ENCODE peak calls at places on chromosomes 4 and X, in six cellular contexts. L is cardiac fibroblast, Q is RWPE1, H is CD14-positive monocyte, K is colonic mucosa, V is BJ. Z is an unnamed sample.

GRCh38 chr4:12968345-12968744 is 515.8 kb downstream of the RAB28 start:
- DNase-seq in L (no peak), K (no peak), V (no peak), H (no peak), Q (no peak), Z (no peak)

GRCh38 chr4:125765936-125766335 is 451.2 kb downstream of the FAT4 start:
- DNase-seq in V (no peak), L (peak), H (no peak), Q (no peak), K (no peak), Z (no peak)

GRCh38 chrX:153592966-153593688 is 5.8 kb downstream of the CCNQ start:
- DNase-seq in H (no peak), V (no peak), Q (no peak), K (no peak), L (no peak), Z (no peak)

GRCh38 chrX:17521871-17522693 is 147.1 kb downstream of the NHS start:
- DNase-seq in Q (peak), H (no peak), V (no peak), L (peak), K (peak), Z (no peak)

GRCh38 chr4:173074501-173074946 is 94.1 kb upstream of the GALNT7 start:
- DNase-seq in V (peak), Q (peak), L (peak), K (no peak), H (peak), Z (peak)

GRCh38 chrX:133159205-133159604 is 58.9 kb downstream of the TFDP3 start:
- DNase-seq in L (no peak), V (no peak), H (no peak), Q (no peak), K (peak), Z (no peak)

GRCh38 chr4:8544741-8545438 is 35.3 kb upstream of the GPR78 start:
- DNase-seq in L (peak), V (no peak), Q (no peak), K (no peak), H (no peak), Z (no peak)

GRCh38 chr4:168619266-168619631 is 122.4 kb downstream of the PALLD start:
- DNase-seq in L (peak), Q (no peak), K (no peak), V (no peak), H (no peak), Z (no peak)

GRCh38 chr4:121827851-121828250 is 4.2 kb upstream of the CCNA2 start:
- DNase-seq in H (no peak), Q (peak), K (no peak), V (no peak), L (peak), Z (no peak)

GRCh38 chr4:176753049-176753448 is 39.7 kb downstream of the VEGFC start:
- DNase-seq in H (no peak), L (peak), K (no peak), V (peak), Q (peak), Z (peak)

GRCh38 chr4:150199056-150199455 is 120.8 kb downstream of the DCLK2 start:
- DNase-seq in K (no peak), H (no peak), V (no peak), Q (no peak), L (no peak), Z (no peak)

GRCh38 chr4:85946821-85947220 is 413.0 kb downstream of the MAPK10 start:
- DNase-seq in L (peak), V (no peak), Q (no peak), K (no peak), H (no peak), Z (no peak)

GRCh38 chrX:77595848-77596247 is 148.7 kb downstream of the FGF16 start:
- DNase-seq in Q (no peak), K (no peak), V (no peak), H (no peak), L (peak), Z (no peak)

GRCh38 chr4:38664704-38665401 is 854 bp downstream of the KLF3 start:
- DNase-seq in K (peak), L (peak), H (peak), Q (peak), V (no peak), Z (no peak)

GRCh38 chrX:12974217-12974796 is 603 bp upstream of the TMSB4X start:
- DNase-seq in K (peak), V (no peak), Q (peak), L (peak), H (peak), Z (no peak)

GRCh38 chr4:81118086-81118485 is 87.6 kb downstream of the BMP3 start:
- DNase-seq in V (no peak), K (no peak), Q (no peak), H (no peak), L (no peak), Z (no peak)

GRCh38 chr4:176090115-176090514 is 24.5 kb downstream of the WDR17 start:
- DNase-seq in Q (no peak), V (no peak), L (no peak), K (no peak), H (peak), Z (no peak)

GRCh38 chr4:138908134-138908533 is 107.4 kb upstream of the NOCT start:
- DNase-seq in V (no peak), Q (no peak), H (no peak), K (no peak), L (no peak), Z (no peak)

GRCh38 chrX:37423864-37424569 is 74.9 kb downstream of the PRRG1 start:
- DNase-seq in Q (no peak), K (no peak), V (no peak), L (peak), H (no peak), Z (no peak)

GRCh38 chr4:65943076-65943475 is 272.8 kb upstream of the EPHA5 start:
- DNase-seq in K (no peak), H (no peak), Q (peak), V (peak), L (peak), Z (no peak)

GRCh38 chr4:150078996-150079581 is 844 bp downstream of the DCLK2 start:
- DNase-seq in L (peak), Q (peak), H (no peak), K (peak), V (no peak), Z (no peak)

GRCh38 chr4:27360651-27361347 is 500.2 kb downstream of the STIM2 start:
- DNase-seq in K (no peak), Q (peak), V (peak), L (peak), H (no peak), Z (no peak)

GRCh38 chr4:120765271-120765985 is 157.1 kb downstream of the PRDM5 start:
- DNase-seq in H (no peak), K (no peak), L (no peak), V (no peak), Q (no peak), Z (no peak)

GRCh38 chrX:20029728-20030127 is 38.9 kb upstream of the BCLAF3 start:
- DNase-seq in K (peak), H (no peak), L (no peak), Q (no peak), V (no peak), Z (no peak)

GRCh38 chr4:132669786-132670185 is 479.3 kb upstream of the PCDH10 start:
- DNase-seq in Q (no peak), K (no peak), L (no peak), H (no peak), V (no peak), Z (no peak)

GRCh38 chr4:30525662-30526061 is 194.5 kb upstream of the PCDH7 start:
- DNase-seq in V (no peak), Q (no peak), K (no peak), L (no peak), H (no peak), Z (no peak)

GRCh38 chrX:30635630-30636029 is 17.6 kb upstream of the GK start:
- DNase-seq in L (peak), V (no peak), K (no peak), Q (no peak), H (no peak), Z (no peak)

GRCh38 chr4:1683903-1684755 is at the start of gene FAM53A:
- DNase-seq in K (peak), Q (peak), L (peak), V (no peak), H (peak), Z (peak)

GRCh38 chrX:69222103-69223090 is 57.1 kb upstream of the PJA1 start:
- DNase-seq in V (peak), K (peak), L (peak), Q (peak), H (peak), Z (peak)

GRCh38 chr4:102299708-102300107 is 45.6 kb downstream of the SLC39A8 start:
- DNase-seq in L (peak), K (no peak), Q (peak), H (no peak), V (peak), Z (peak)

GRCh38 chr4:58138786-58139185 is 1028.6 kb upstream of the IGFBP7 start:
- DNase-seq in V (no peak), H (no peak), K (no peak), Q (no peak), L (no peak), Z (no peak)

GRCh38 chrX:20315140-20315539 is 48.4 kb upstream of the RPS6KA3 start:
- DNase-seq in V (no peak), K (peak), H (no peak), L (peak), Q (peak), Z (no peak)

GRCh38 chr4:75340561-75340960 is 173.6 kb downstream of the RCHY1 start:
- DNase-seq in K (no peak), L (no peak), Q (no peak), V (no peak), H (no peak), Z (no peak)

GRCh38 chrX:119479845-119480244 is 11.6 kb downstream of the SLC25A5 start:
- DNase-seq in K (no peak), Q (peak), V (no peak), H (no peak), L (no peak), Z (no peak)

GRCh38 chr4:151540728-151541437 is 131.9 kb downstream of the FHIP1A start:
- DNase-seq in L (peak), Q (peak), K (peak), V (peak), H (no peak), Z (no peak)

GRCh38 chr4:47471064-47471463 is 7.6 kb upstream of the COMMD8 start:
- DNase-seq in Q (no peak), L (no peak), V (no peak), K (no peak), H (no peak), Z (no peak)

GRCh38 chr4:111506706-111507105 is 638.5 kb upstream of the FAM241A start:
- DNase-seq in V (peak), H (no peak), L (peak), K (no peak), Q (no peak), Z (peak)

GRCh38 chr4:174592985-174593335 is 70.7 kb upstream of the HPGD start:
- DNase-seq in L (peak), H (peak), Q (peak), K (no peak), V (peak), Z (no peak)

GRCh38 chr4:90415116-90415515 is 287.9 kb downstream of the CCSER1 start:
- DNase-seq in L (no peak), Q (no peak), K (no peak), V (no peak), H (no peak), Z (no peak)

GRCh38 chr4:90419124-90419711 is 292.0 kb downstream of the CCSER1 start:
- DNase-seq in K (no peak), H (no peak), Q (peak), L (peak), V (no peak), Z (no peak)
- TF ChIP-seq CTCF in K (peak), H (no peak), Q (peak), L (peak), V (peak), Z (peak)

DNA sequence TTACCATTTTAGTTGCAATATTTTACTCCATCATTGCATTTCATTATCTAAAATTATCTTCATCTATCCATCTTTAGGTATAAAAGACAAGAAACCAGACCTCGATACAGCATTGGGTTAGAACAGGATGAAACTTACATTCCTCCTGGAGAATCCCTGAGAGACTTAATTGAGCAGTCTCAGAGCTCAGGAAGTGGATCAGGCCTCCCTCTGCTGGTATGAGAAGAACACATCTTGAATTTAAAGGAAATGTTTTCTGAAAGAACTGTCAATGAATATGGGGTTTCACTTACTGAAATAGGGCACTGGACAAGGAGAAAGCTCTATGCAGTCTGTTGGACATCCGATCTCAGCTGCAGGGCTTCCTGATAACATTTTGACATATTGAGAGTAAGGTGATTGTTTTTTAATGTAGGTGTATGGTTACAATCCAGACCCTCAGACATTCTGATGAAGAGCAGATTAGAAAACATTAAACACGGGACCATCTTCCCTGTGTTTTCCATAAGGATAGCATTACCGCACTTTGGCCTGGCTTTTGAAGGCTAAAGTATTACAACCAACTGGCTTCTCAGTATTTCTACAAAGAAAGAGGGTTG is 367.2 kb downstream of the BMPR1B start:
- DNase-seq in K (peak), H (no peak), Q (peak), L (peak), V (no peak), Z (peak)
- TF ChIP-seq CTCF in K (peak), H (no peak), Q (peak), L (peak), V (peak), Z (peak)

GRCh38 chr4:69493515-69493914 is 2.2 kb downstream of the UGT2B4 start:
- DNase-seq in Q (no peak), L (no peak), V (no peak), H (no peak), K (no peak), Z (no peak)

GRCh38 chr4:69489856-69490255 is 5.8 kb downstream of the UGT2B4 start:
- DNase-seq in K (no peak), H (no peak), Q (no peak), L (no peak), V (no peak), Z (no peak)

GRCh38 chr4:69485130-69485529 is 10.6 kb downstream of the UGT2B4 start:
- DNase-seq in K (no peak), H (no peak), V (no peak), Q (no peak), L (no peak), Z (no peak)

DNA sequence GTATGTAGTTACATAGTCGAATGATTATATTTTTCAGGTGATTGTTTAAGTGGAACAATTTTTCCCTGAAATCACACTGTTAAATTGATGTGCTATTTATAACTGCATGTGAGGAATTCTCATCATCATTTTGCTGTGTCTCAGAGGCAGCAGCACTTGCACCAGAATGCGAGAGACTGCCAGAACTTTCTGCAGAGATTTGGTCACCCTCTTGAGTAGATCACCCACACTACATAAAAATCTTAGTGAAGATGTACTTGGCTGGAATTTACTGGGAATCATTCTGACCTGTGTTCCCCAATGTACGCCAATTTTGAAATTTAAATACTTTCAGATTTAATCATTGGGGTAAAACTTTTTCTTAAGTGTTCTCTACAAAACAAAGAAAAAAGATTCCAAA is 5.4 kb downstream of the UGT2B4 start:
- DNase-seq in Q (no peak), V (no peak), L (no peak), K (no peak), H (no peak), Z (no peak)
- TF ChIP-seq CTCF in Q (no peak), V (no peak), L (no peak), K (no peak), H (no peak), Z (no peak)

GRCh38 chr4:56301181-56302076 is 85.9 kb downstream of the AASDH start:
- DNase-seq in K (peak), H (peak), Q (peak), L (peak), V (peak), Z (peak)
- TF ChIP-seq CTCF in K (peak), H (peak), Q (peak), L (peak), V (peak), Z (peak)

GRCh38 chr4:6473264-6474052 is 1.0 kb upstream of the PPP2R2C start:
- DNase-seq in K (peak), V (no peak), L (no peak), Q (no peak), H (no peak), Z (no peak)
- TF ChIP-seq CTCF in K (no peak), V (no peak), L (no peak), Q (no peak), H (no peak), Z (no peak)

DNA sequence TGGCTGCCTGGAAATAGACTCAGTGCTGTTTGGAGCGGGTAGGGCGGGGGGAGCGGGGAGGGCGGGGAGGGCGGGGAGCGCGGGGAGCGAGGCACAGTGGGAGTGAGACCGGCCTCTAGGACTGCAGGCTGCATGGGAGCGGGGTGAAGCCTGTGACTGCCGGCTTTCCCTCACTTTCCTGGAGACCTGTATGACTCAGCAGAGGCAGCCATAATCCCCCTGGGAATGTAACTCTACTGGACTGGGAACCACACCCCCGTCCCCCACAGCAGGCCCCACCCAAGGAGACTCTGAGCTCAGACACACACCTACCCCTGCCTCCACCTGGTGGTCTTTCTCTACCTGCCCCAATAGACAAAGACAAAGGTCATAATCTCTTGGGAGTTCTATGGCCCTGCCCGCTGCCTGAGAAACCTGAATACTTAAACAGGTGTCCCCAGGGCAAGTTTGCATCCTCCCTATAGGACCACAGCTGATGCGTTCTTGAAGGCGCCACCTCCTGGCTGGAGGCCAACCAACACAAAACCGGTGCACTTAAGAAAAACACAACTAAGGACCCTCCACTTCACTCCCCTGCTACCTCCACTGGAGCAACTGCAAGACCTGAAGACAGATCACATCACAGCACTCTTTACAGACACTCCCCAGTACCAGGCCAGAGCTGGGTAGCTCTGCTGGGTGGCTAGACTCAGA is 18.0 kb downstream of the HDAC8 start:
- DNase-seq in Q (peak), H (no peak), V (no peak), K (peak), L (peak), Z (no peak)
- TF ChIP-seq CTCF in Q (no peak), H (no peak), V (no peak), K (no peak), L (no peak), Z (no peak)

GRCh38 chrX:7330551-7330950 is 182.6 kb upstream of the PUDP start:
- DNase-seq in H (no peak), V (no peak), K (no peak), Q (no peak), L (peak), Z (no peak)
- TF ChIP-seq CTCF in H (no peak), V (no peak), K (no peak), Q (no peak), L (no peak), Z (no peak)

DNA sequence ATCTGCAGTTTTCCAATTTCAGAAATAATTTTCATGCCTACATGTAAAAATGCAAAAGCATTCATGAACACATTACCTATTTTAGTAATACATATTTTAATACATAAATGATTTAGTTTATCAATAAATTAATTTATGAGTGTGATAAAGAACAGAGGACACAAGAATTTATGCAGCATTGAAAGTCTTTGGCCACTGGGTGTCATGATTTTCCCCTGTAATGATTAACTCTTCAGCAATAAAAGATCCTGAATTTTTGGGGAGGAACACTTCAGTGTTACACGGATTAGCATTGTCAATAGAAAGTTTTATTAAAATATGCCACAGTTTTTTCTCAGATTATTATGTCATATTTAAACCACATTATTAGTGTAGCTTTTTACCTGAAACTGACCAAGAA is 8.6 kb upstream of the VCX2 start:
- DNase-seq in V (no peak), K (no peak), H (no peak), L (peak), Q (peak), Z (no peak)
- TF ChIP-seq CTCF in V (no peak), K (peak), H (no peak), L (no peak), Q (no peak), Z (no peak)

DNA sequence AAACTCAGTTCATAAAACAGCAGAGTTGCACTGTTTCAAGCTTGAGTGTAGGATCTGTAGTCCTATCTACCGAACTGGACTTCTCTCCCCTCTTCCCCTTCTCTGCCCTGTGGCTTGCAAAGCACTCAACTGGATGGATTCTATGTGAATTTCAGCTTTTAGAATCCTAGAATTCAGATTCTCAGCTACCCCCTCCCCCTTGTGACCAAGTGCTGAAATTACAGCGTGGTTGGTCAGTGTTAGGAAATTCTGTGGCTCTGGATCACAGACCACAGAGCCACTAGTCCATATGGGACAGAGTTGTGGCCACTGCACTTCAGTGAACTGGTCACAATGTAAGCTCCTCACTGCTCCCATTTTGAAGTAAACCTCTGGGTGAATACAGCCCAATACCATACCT is 64.6 kb upstream of the TRPC5 start:
- DNase-seq in V (no peak), H (no peak), Q (peak), L (no peak), K (no peak), Z (no peak)
- TF ChIP-seq CTCF in V (peak), H (peak), Q (no peak), L (no peak), K (no peak), Z (peak)

GRCh38 chrX:140123446-140123845 is 158.1 kb upstream of the CXorf66 start:
- DNase-seq in K (no peak), Q (no peak), H (no peak), L (peak), V (no peak), Z (no peak)
- TF ChIP-seq CTCF in K (no peak), Q (no peak), H (no peak), L (no peak), V (no peak), Z (no peak)